ENCODE peak calls at places on chromosomes 4 and X, in nine cellular contexts. One of them, this sample, is unnamed.
A peak's percentile ranks its signal among the peaks of the same experiment; 100 is the strongest.

GRCh38 chr4:89173336-89174090 is 62.2 kb downstream of the TIGD2 start:
- DNase-seq in OCI-LY7: no peak
- DNase-seq in foreskin fibroblast: no peak
- DNase-seq in kidney: no peak
- DNase-seq in fibroblast of pulmonary artery: no peak
- DNase-seq in psoas muscle: no peak
- DNase-seq in MM.1S: no peak
- DNase-seq in right lobe of liver: no peak
- DNase-seq in sigmoid colon: no peak
- DNase-seq in this sample: no peak

GRCh38 chrX:139026406-139027200 is 315.1 kb upstream of the FGF13 start:
- DNase-seq in MM.1S: no peak
- DNase-seq in foreskin fibroblast: no peak
- DNase-seq in right lobe of liver: no peak
- DNase-seq in fibroblast of pulmonary artery: no peak
- DNase-seq in kidney: no peak
- DNase-seq in sigmoid colon: no peak
- DNase-seq in psoas muscle: no peak
- DNase-seq in OCI-LY7: no peak
- DNase-seq in this sample: no peak

GRCh38 chr4:73396993-73397972 is 6.8 kb upstream of the ALB start:
- DNase-seq in MM.1S: no peak
- DNase-seq in right lobe of liver: no peak
- DNase-seq in OCI-LY7: no peak
- DNase-seq in foreskin fibroblast: no peak
- DNase-seq in sigmoid colon: no peak
- DNase-seq in psoas muscle: no peak
- DNase-seq in fibroblast of pulmonary artery: no peak
- DNase-seq in kidney: no peak
- DNase-seq in this sample: no peak

GRCh38 chrX:78573630-78574029 is 85.5 kb downstream of the RTL3 start:
- DNase-seq in right lobe of liver: no peak
- DNase-seq in psoas muscle: no peak
- DNase-seq in sigmoid colon: no peak
- DNase-seq in OCI-LY7: no peak
- DNase-seq in fibroblast of pulmonary artery: no peak
- DNase-seq in kidney: no peak
- DNase-seq in foreskin fibroblast: no peak
- DNase-seq in MM.1S: no peak
- DNase-seq in this sample: no peak

GRCh38 chrX:47936224-47936939 is 67.4 kb downstream of the ZNF182 start:
- DNase-seq in fibroblast of pulmonary artery: peak; percentile 2
- DNase-seq in sigmoid colon: no peak
- DNase-seq in psoas muscle: no peak
- DNase-seq in kidney: no peak
- DNase-seq in OCI-LY7: peak; percentile 85
- DNase-seq in right lobe of liver: no peak
- DNase-seq in foreskin fibroblast: no peak
- DNase-seq in MM.1S: peak; percentile 80
- DNase-seq in this sample: peak; percentile 47

GRCh38 chr4:167890226-167890625 is 202.1 kb upstream of the ANXA10 start:
- DNase-seq in MM.1S: no peak
- DNase-seq in right lobe of liver: no peak
- DNase-seq in foreskin fibroblast: peak; percentile 34
- DNase-seq in psoas muscle: no peak
- DNase-seq in sigmoid colon: no peak
- DNase-seq in kidney: no peak
- DNase-seq in fibroblast of pulmonary artery: no peak
- DNase-seq in OCI-LY7: no peak
- DNase-seq in this sample: no peak

GRCh38 chr4:121454251-121454979 is 73.6 kb upstream of the QRFPR start:
- DNase-seq in MM.1S: no peak
- DNase-seq in fibroblast of pulmonary artery: peak; percentile 1
- DNase-seq in foreskin fibroblast: no peak
- DNase-seq in kidney: no peak
- DNase-seq in OCI-LY7: no peak
- DNase-seq in psoas muscle: no peak
- DNase-seq in sigmoid colon: no peak
- DNase-seq in right lobe of liver: no peak
- DNase-seq in this sample: no peak

GRCh38 chr4:74320559-74321118 is 12.4 kb downstream of the EPGN start:
- DNase-seq in kidney: no peak
- DNase-seq in OCI-LY7: peak; percentile 45
- DNase-seq in psoas muscle: no peak
- DNase-seq in foreskin fibroblast: peak; percentile 26
- DNase-seq in fibroblast of pulmonary artery: peak; percentile 77
- DNase-seq in right lobe of liver: no peak
- DNase-seq in sigmoid colon: no peak
- DNase-seq in MM.1S: peak; percentile 94
- DNase-seq in this sample: peak; percentile 50

GRCh38 chrX:1610166-1610565 is 4.7 kb upstream of the ASMT start:
- DNase-seq in MM.1S: no peak
- DNase-seq in fibroblast of pulmonary artery: no peak
- DNase-seq in kidney: no peak
- DNase-seq in psoas muscle: no peak
- DNase-seq in right lobe of liver: no peak
- DNase-seq in OCI-LY7: no peak
- DNase-seq in sigmoid colon: no peak
- DNase-seq in foreskin fibroblast: no peak
- DNase-seq in this sample: no peak

DNA sequence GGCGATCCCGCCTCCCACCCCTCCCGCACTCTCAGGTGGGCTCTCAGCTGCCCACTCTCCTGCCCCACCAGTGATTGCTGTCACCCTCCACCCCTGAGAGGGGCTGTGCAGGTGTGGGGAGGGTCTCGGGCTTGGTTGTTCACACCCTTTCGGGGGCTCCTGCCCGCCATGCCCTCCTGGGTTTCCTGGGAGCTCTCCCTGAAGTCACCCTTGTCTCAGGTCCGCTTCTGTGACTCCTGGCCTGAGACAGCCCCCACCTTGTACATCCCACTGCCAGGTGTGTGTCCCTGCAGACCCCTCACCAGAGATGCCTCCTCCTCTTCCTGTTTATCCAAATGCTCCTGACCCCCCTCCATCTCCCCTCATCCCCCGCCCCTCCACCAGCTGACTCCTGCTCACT is 37.8 kb downstream of the ADRA2C start:
- DNase-seq in psoas muscle: no peak
- DNase-seq in OCI-LY7: no peak
- DNase-seq in kidney: peak; percentile 37
- DNase-seq in MM.1S: no peak
- DNase-seq in fibroblast of pulmonary artery: no peak
- DNase-seq in right lobe of liver: no peak
- DNase-seq in sigmoid colon: no peak
- DNase-seq in foreskin fibroblast: no peak
- DNase-seq in this sample: no peak
- TF ChIP-seq CTCF in psoas muscle: no peak
- TF ChIP-seq CTCF in OCI-LY7: no peak
- TF ChIP-seq CTCF in kidney: no peak
- TF ChIP-seq CTCF in MM.1S: no peak
- TF ChIP-seq CTCF in fibroblast of pulmonary artery: no peak
- TF ChIP-seq CTCF in right lobe of liver: no peak
- TF ChIP-seq CTCF in sigmoid colon: no peak
- TF ChIP-seq CTCF in foreskin fibroblast: no peak
- TF ChIP-seq CTCF in this sample: no peak

DNA sequence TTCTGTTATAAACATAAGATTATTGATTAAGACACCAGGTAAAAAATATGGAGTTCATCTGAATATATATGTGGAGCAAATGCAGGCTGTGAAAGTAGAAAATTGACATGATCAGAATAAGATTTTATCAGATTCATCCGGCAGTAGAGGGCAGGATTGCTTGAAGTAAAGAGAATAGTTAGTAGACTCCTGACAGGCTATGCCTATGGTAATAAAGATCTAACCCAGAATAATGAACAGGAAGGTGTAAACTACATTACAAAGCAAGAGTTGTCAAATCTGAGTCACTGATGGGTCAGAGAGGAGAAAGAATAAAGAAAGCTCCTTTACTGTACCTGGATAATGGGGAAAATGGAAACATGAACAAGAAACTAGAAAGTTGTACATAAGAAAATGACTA is 20.8 kb upstream of the TMEM184C start:
- DNase-seq in kidney: no peak
- DNase-seq in foreskin fibroblast: no peak
- DNase-seq in fibroblast of pulmonary artery: no peak
- DNase-seq in sigmoid colon: no peak
- DNase-seq in MM.1S: no peak
- DNase-seq in OCI-LY7: no peak
- DNase-seq in right lobe of liver: no peak
- DNase-seq in psoas muscle: no peak
- DNase-seq in this sample: no peak
- TF ChIP-seq CTCF in kidney: no peak
- TF ChIP-seq CTCF in foreskin fibroblast: peak; percentile 12
- TF ChIP-seq CTCF in fibroblast of pulmonary artery: no peak
- TF ChIP-seq CTCF in sigmoid colon: no peak
- TF ChIP-seq CTCF in MM.1S: no peak
- TF ChIP-seq CTCF in OCI-LY7: peak; percentile 22
- TF ChIP-seq CTCF in right lobe of liver: no peak
- TF ChIP-seq CTCF in psoas muscle: no peak
- TF ChIP-seq CTCF in this sample: no peak

DNA sequence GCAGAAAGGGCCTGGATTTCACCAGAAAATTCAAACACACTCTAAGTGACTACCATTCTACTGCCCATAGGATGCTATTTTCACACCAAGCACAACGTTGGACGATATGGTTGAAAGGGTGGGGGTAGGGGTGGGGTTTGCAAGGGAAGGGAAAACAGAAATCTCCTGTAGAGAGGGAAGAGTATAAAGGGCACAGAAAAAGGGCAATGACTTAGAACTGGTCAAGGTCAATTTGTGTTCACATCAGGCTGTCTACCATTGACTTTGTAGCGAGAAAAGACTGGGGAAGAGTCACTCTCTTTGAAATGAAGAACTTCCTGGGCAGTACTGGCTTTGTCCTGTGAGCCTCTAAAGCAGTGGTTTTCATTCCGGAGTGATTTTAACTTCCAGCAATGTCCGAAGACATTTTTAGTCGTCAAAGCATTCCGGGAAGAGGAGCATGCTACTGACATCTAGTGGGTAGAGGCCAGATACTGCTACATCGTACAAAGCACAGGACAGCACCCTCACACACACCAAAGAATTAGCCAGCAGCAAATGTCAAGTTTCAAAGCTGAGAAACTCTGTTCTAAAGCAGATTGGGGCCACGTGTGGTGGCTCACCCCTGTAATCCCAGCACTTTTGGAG is 48.4 kb upstream of the SLC7A3 start:
- DNase-seq in foreskin fibroblast: peak; percentile 28
- DNase-seq in OCI-LY7: no peak
- DNase-seq in MM.1S: no peak
- DNase-seq in psoas muscle: no peak
- DNase-seq in sigmoid colon: no peak
- DNase-seq in kidney: no peak
- DNase-seq in right lobe of liver: no peak
- DNase-seq in fibroblast of pulmonary artery: peak; percentile 60
- DNase-seq in this sample: no peak
- TF ChIP-seq CTCF in foreskin fibroblast: peak; percentile 53
- TF ChIP-seq CTCF in OCI-LY7: peak; percentile 41
- TF ChIP-seq CTCF in MM.1S: peak; percentile 35
- TF ChIP-seq CTCF in psoas muscle: no peak
- TF ChIP-seq CTCF in sigmoid colon: no peak
- TF ChIP-seq CTCF in kidney: peak; percentile 10
- TF ChIP-seq CTCF in right lobe of liver: peak; percentile 47
- TF ChIP-seq CTCF in fibroblast of pulmonary artery: peak; percentile 55
- TF ChIP-seq CTCF in this sample: no peak

DNA sequence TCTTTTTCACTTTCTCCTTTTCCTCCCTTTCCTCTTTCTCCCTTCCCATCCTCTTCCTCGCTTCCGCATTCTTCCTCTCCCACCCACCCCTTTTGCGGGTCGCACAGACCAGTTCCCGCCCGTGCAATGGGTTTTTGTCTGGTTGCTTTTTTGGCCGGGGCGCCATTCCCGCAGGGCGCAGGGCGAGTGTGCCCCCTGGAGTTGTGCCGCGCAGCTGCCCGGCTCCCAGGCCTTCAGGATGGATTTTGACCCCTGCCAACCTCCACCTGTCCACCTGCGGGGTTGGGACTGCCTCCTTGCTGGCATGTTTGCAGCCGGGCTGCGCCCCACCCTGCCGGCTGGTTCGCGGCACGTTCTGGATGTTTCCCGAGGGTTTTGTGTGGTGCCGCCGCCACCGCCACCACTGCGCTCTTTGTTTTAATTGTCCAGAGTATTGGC is 578 bp upstream of the SEL1L3 start:
- DNase-seq in OCI-LY7: peak; percentile 54
- DNase-seq in kidney: peak; percentile 78
- DNase-seq in fibroblast of pulmonary artery: no peak
- DNase-seq in MM.1S: no peak
- DNase-seq in sigmoid colon: no peak
- DNase-seq in psoas muscle: peak; percentile 19
- DNase-seq in right lobe of liver: peak; percentile 64
- DNase-seq in foreskin fibroblast: no peak
- DNase-seq in this sample: peak; percentile 29
- TF ChIP-seq CTCF in OCI-LY7: peak; percentile 76
- TF ChIP-seq CTCF in kidney: peak; percentile 18
- TF ChIP-seq CTCF in fibroblast of pulmonary artery: peak; percentile 21
- TF ChIP-seq CTCF in MM.1S: peak; percentile 30
- TF ChIP-seq CTCF in sigmoid colon: no peak
- TF ChIP-seq CTCF in psoas muscle: no peak
- TF ChIP-seq CTCF in right lobe of liver: peak; percentile 31
- TF ChIP-seq CTCF in foreskin fibroblast: peak; percentile 9
- TF ChIP-seq CTCF in this sample: peak; percentile 47

GRCh38 chr4:171646984-171647383 is 166.2 kb upstream of the GALNTL6 start:
- DNase-seq in fibroblast of pulmonary artery: no peak
- DNase-seq in kidney: no peak
- DNase-seq in foreskin fibroblast: no peak
- DNase-seq in MM.1S: no peak
- DNase-seq in right lobe of liver: no peak
- DNase-seq in psoas muscle: no peak
- DNase-seq in OCI-LY7: no peak
- DNase-seq in sigmoid colon: no peak
- DNase-seq in this sample: no peak

GRCh38 chr4:171648926-171649325 is 164.3 kb upstream of the GALNTL6 start:
- DNase-seq in psoas muscle: no peak
- DNase-seq in OCI-LY7: no peak
- DNase-seq in kidney: no peak
- DNase-seq in right lobe of liver: no peak
- DNase-seq in foreskin fibroblast: no peak
- DNase-seq in MM.1S: no peak
- DNase-seq in sigmoid colon: no peak
- DNase-seq in fibroblast of pulmonary artery: no peak
- DNase-seq in this sample: no peak

GRCh38 chr4:171644430-171645057 is 168.7 kb upstream of the GALNTL6 start:
- DNase-seq in sigmoid colon: no peak
- DNase-seq in OCI-LY7: no peak
- DNase-seq in fibroblast of pulmonary artery: no peak
- DNase-seq in MM.1S: peak; percentile 86
- DNase-seq in psoas muscle: no peak
- DNase-seq in right lobe of liver: no peak
- DNase-seq in kidney: no peak
- DNase-seq in foreskin fibroblast: no peak
- DNase-seq in this sample: no peak

GRCh38 chr4:171651071-171651470 is 162.1 kb upstream of the GALNTL6 start:
- DNase-seq in right lobe of liver: no peak
- DNase-seq in psoas muscle: no peak
- DNase-seq in fibroblast of pulmonary artery: no peak
- DNase-seq in MM.1S: no peak
- DNase-seq in OCI-LY7: no peak
- DNase-seq in kidney: no peak
- DNase-seq in sigmoid colon: no peak
- DNase-seq in foreskin fibroblast: no peak
- DNase-seq in this sample: no peak

DNA sequence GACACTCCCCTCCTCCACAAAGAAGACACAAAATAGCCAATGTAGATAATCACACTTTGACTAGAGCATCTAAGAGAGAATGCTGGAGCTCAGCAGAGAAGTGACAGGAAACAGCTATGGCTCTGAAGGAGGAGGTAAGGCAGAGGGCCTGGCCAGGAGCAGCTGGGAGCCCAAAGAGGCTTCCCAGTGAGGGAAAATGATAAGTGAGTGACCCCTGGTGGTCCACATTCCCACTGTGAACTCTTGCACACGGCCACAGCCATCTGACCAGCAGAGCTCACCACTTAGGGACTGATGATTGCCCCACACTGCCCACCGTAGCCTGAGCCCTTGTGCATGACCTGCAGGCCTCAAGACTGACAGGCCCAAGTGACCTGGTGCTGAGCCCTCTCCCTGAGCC is 162.7 kb upstream of the GALNTL6 start:
- DNase-seq in OCI-LY7: no peak
- DNase-seq in sigmoid colon: no peak
- DNase-seq in fibroblast of pulmonary artery: no peak
- DNase-seq in MM.1S: no peak
- DNase-seq in foreskin fibroblast: no peak
- DNase-seq in kidney: no peak
- DNase-seq in right lobe of liver: no peak
- DNase-seq in psoas muscle: no peak
- DNase-seq in this sample: no peak
- TF ChIP-seq CTCF in OCI-LY7: no peak
- TF ChIP-seq CTCF in sigmoid colon: no peak
- TF ChIP-seq CTCF in fibroblast of pulmonary artery: no peak
- TF ChIP-seq CTCF in MM.1S: peak; percentile 14
- TF ChIP-seq CTCF in foreskin fibroblast: no peak
- TF ChIP-seq CTCF in kidney: no peak
- TF ChIP-seq CTCF in right lobe of liver: no peak
- TF ChIP-seq CTCF in psoas muscle: no peak
- TF ChIP-seq CTCF in this sample: no peak

This sample was measured in activated CD8-positive, alpha-beta T cell treated with anti-CD3 and anti-CD28 coated beads for 36 hours.